ENCODE peak calls at places on chromosomes 5 and 9, in six cellular contexts. F is AG08396; C is stimulated activated CD8-positive, alpha-beta memory T cell treated with anti-CD3 and anti-CD28 coated beads, Interleukin-12 subunit alpha, Interleukin-12 subunit beta, amount 100 ng/mL, for 1 hour; H is T-cell; P is aorta; L is foreskin fibroblast. T is an unnamed sample.

GRCh38 chr5:132013006-132013689 is 1.7 kb upstream of the ACSL6 start:
- DNase-seq in F (no peak), P (peak; percentile 18), C (no peak), H (no peak), L (no peak), T (no peak)

GRCh38 chr5:179793470-179794139 is at the start of gene LTC4S:
- DNase-seq in H (peak; percentile 47), L (no peak), F (peak; percentile 68), P (peak; percentile 95), C (no peak), T (peak; percentile 67)

GRCh38 chr9:89912605-89912953 is 307.8 kb downstream of the GADD45G start:
- DNase-seq in H (no peak), F (no peak), P (no peak), L (no peak), C (no peak), T (no peak)

GRCh38 chr5:35777358-35778087 is 79.2 kb upstream of the IL7R start:
- DNase-seq in P (peak; percentile 62), L (peak; percentile 68), F (peak; percentile 26), C (peak; percentile 67), H (peak; percentile 59), T (peak; percentile 80)

GRCh38 chr5:125409496-125410351 is 663.3 kb upstream of the ZNF608 start:
- DNase-seq in L (peak; percentile 38), F (no peak), H (no peak), C (no peak), P (no peak), T (peak; percentile 67)

GRCh38 chr9:133375116-133375723 is 640 bp downstream of the SURF4 start:
- DNase-seq in P (no peak), L (no peak), F (peak; percentile 67), H (no peak), C (no peak), T (peak; percentile 48)

GRCh38 chr5:95955996-95956899 is 5.4 kb downstream of the ELL2 start:
- DNase-seq in L (no peak), P (no peak), F (no peak), C (no peak), H (no peak), T (no peak)

GRCh38 chr5:179914032-179914755 is 6.5 kb upstream of the TBC1D9B start:
- DNase-seq in P (no peak), H (no peak), L (peak; percentile 48), F (peak; percentile 41), C (no peak), T (peak; percentile 78)

GRCh38 chr5:23476580-23476979 is 30.8 kb upstream of the PRDM9 start:
- DNase-seq in H (no peak), P (no peak), F (no peak), C (no peak), L (no peak), T (no peak)

GRCh38 chr5:142602720-142603245 is 83.1 kb downstream of the FGF1 start:
- DNase-seq in L (no peak), C (no peak), P (no peak), H (no peak), F (no peak), T (peak; percentile 81)

GRCh38 chr5:55993013-55993412 is 1.8 kb downstream of the IL6ST start:
- DNase-seq in C (no peak), F (no peak), L (no peak), P (no peak), H (no peak), T (peak; percentile 35)

GRCh38 chr9:95346021-95346420 is 28.5 kb upstream of the FANCC start:
- DNase-seq in H (no peak), P (no peak), C (no peak), L (no peak), F (no peak), T (no peak)

GRCh38 chr5:5344051-5344571 is 78.4 kb upstream of the ICE1 start:
- DNase-seq in C (no peak), L (no peak), F (no peak), H (no peak), P (no peak), T (no peak)

GRCh38 chr5:178331491-178331981 is 98.9 kb upstream of the PHYKPL start:
- DNase-seq in P (peak; percentile 54), F (peak; percentile 31), C (no peak), H (no peak), L (peak; percentile 20), T (no peak)

GRCh38 chr5:33832904-33833575 is 58.8 kb downstream of the ADAMTS12 start:
- DNase-seq in F (no peak), H (no peak), C (no peak), L (peak; percentile 68), P (no peak), T (peak; percentile 27)

GRCh38 chr9:69223605-69224004 is 49.5 kb downstream of the TJP2 start:
- DNase-seq in P (no peak), L (peak; percentile 53), C (no peak), H (no peak), F (peak; percentile 77), T (peak; percentile 76)

GRCh38 chr9:93028448-93029006 is 30.0 kb upstream of the SUSD3 start:
- DNase-seq in L (no peak), C (peak; percentile 33), P (no peak), F (no peak), H (peak; percentile 61), T (no peak)

GRCh38 chr9:95729066-95729465 is 146.4 kb upstream of the ERCC6L2 start:
- DNase-seq in F (no peak), P (no peak), C (no peak), H (no peak), L (no peak), T (no peak)

GRCh38 chr9:4738866-4739586 is 2.0 kb downstream of the AK3 start:
- DNase-seq in H (no peak), L (no peak), P (no peak), F (no peak), C (no peak), T (no peak)

GRCh38 chr9:136782452-136782851 is 8.7 kb upstream of the TMEM141 start:
- DNase-seq in L (no peak), H (no peak), F (no peak), P (no peak), C (no peak), T (no peak)

GRCh38 chr5:121144764-121145163 is 680.7 kb downstream of the PRR16 start:
- DNase-seq in F (peak; percentile 1), H (no peak), C (no peak), L (peak; percentile 27), P (no peak), T (no peak)

T was measured in kidney tubule cell.